ENCODE peak calls at places on chromosome 15, in four cellular contexts. M, V, L and N are unnamed samples.

GRCh38 chr15:57213783-57214366 is 162.4 kb upstream of the CGNL1 start:
- DNase-seq in M (peak; percentile 41), V (no peak), L (no peak), N (no peak)

GRCh38 chr15:100994597-100995446 is 75.7 kb downstream of the LRRK1 start:
- DNase-seq in M (no peak), V (no peak), L (no peak), N (no peak)

GRCh38 chr15:90126457-90127435 is 24.5 kb upstream of the IDH2 start:
- DNase-seq in M (no peak), V (no peak), L (no peak), N (peak; percentile 67)

GRCh38 chr15:73937313-73937695 is 11.0 kb downstream of the LOXL1 start:
- DNase-seq in M (no peak), V (no peak), L (no peak), N (no peak)

GRCh38 chr15:34514251-34514760 is 69.1 kb downstream of the GOLGA8B start:
- DNase-seq in M (no peak), V (no peak), L (no peak), N (peak; percentile 84)

GRCh38 chr15:63860161-63860954 is 26.6 kb upstream of the HERC1 start:
- DNase-seq in M (no peak), V (no peak), L (no peak), N (no peak)

GRCh38 chr15:93028632-93029612 is 60.1 kb downstream of the RGMA start:
- DNase-seq in M (no peak), V (peak; percentile 62), L (peak; percentile 67), N (peak; percentile 64)

GRCh38 chr15:42270551-42270950 is 2.5 kb upstream of the GANC start:
- DNase-seq in M (no peak), V (no peak), L (no peak), N (no peak)

GRCh38 chr15:56813995-56814394 is 80.7 kb upstream of the ZNF280D start:
- DNase-seq in M (no peak), V (no peak), L (no peak), N (no peak)

GRCh38 chr15:45910671-45911070 is 275.8 kb downstream of the SQOR start:
- DNase-seq in M (no peak), V (no peak), L (no peak), N (no peak)

GRCh38 chr15:44097552-44097951 is 97.5 kb downstream of the FRMD5 start:
- DNase-seq in M (no peak), V (no peak), L (no peak), N (no peak)

GRCh38 chr15:44102675-44103254 is 92.3 kb downstream of the FRMD5 start:
- DNase-seq in M (peak; percentile 17), V (peak; percentile 93), L (peak; percentile 100), N (no peak)

GRCh38 chr15:44099671-44100070 is 95.4 kb downstream of the FRMD5 start:
- DNase-seq in M (no peak), V (no peak), L (no peak), N (no peak)

GRCh38 chr15:44101286-44101685 is 93.8 kb downstream of the FRMD5 start:
- DNase-seq in M (no peak), V (no peak), L (no peak), N (no peak)

DNA sequence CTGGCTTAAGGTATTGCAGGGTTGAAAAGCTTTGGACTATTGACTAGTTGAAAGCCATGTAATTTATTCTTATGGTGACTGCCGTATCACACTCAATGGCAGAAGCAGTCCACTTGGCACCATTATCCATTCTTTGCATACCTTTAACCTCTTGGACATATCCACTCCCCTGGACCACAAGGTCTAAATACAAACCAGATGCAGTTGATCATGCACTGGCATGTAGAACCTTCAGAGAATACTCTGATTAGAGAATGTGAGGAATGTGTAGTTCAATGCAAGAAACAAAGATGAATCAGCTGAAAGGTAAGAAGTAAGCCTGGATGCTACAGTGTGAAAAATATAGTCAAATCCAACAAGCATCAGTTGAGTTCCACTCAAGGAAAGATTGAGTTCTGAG is 93.1 kb downstream of the FRMD5 start:
- DNase-seq in M (no peak), V (peak; percentile 48), L (peak; percentile 88), N (no peak)
- H3K4me3 ChIP-seq in M (no peak overlapping the region), V (no peak overlapping the region), L (no peak overlapping the region), N (no peak overlapping the region)

DNA sequence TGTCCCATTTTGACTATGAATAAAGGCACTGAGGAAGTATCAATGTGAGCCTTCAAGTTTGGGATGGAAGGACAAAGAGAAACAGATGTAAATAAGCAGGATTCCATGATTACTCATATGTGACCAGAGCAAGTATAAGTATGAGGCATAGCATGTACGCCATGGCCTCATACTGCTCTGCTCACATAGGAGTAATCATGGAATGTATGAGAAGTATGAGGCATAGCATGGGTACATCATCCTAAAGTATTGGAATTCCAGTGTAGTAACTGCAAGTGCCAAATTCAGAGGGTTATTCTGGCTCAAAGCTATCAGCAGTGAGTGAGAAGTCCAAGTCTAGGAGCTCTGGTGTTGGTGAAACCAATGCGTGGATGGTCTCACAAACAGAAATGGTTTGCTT is 81.2 kb upstream of the WDR72 start:
- DNase-seq in M (no peak), V (no peak), L (no peak), N (no peak)
- H3K4me3 ChIP-seq in M (no peak overlapping the region), V (no peak overlapping the region), L (no peak overlapping the region), N (no peak overlapping the region)

GRCh38 chr15:85009435-85009834 is 27.8 kb downstream of the PDE8A start:
- DNase-seq in M (no peak), V (no peak), L (no peak), N (no peak)

GRCh38 chr15:85010472-85011209 is 29.0 kb downstream of the PDE8A start:
- DNase-seq in M (no peak), V (no peak), L (no peak), N (peak; percentile 46)

GRCh38 chr15:85008474-85009260 is 27.0 kb downstream of the PDE8A start:
- DNase-seq in M (no peak), V (no peak), L (no peak), N (no peak)

GRCh38 chr15:85011210-85011571 is 29.5 kb downstream of the PDE8A start:
- DNase-seq in M (no peak), V (no peak), L (no peak), N (no peak)

DNA sequence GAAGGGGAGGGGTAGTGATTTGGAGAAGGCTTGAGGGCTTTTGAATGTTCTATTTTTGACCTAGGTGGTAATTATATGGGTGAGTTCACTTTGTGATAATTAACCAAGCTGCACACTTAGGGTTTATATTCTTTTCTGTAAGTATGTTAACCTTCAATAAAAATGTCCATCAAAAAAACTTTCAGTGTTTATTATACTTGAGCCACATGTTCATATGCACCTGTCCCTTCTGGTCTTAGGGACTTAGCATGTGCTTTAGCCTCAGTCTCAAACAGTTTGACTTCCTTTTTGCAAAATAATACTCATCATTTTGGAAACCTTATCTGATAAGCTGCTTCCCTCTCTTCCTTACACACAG is 28.4 kb downstream of the PDE8A start:
- DNase-seq in M (no peak), V (no peak), L (no peak), N (no peak)
- H3K4me3 ChIP-seq in M (no peak overlapping the region), V (no peak overlapping the region), L (no peak overlapping the region), N (no peak overlapping the region)

DNA sequence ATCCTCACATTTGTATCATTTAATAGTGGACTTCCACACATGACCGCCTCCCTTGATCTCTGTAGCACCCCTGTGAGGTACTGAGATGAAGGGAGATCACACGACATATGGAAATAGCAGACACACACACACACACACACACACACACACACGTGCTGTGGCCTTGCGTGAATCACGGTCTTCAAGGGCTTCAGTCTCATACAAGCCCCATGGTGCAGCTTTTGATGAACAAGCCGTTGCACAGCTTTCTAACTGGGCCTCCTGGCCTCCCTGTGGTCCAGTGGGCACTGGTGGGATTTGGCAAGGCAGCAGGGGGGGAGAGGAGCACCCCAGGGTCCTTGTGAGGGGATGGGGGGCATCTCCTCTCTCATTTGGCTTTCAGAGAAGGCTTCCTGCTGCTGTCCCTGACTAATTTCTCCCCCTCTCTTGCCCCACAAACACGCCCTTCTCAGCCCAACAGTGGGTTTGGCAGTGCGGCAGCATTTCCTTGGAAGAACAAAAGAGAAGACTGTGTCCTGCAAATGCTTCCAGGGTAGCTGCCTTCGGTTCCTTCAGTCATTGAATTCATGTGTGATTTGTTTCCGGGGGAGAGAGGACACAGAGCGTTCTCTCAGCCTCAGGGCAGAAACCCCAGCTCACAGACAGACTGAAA is 98.7 kb downstream of the SMAD6 start:
- DNase-seq in M (no peak), V (no peak), L (no peak), N (peak; percentile 22)
- H3K4me3 ChIP-seq in M (no peak overlapping the region), V (no peak overlapping the region), L (no peak overlapping the region), N (no peak overlapping the region)

GRCh38 chr15:77631790-77632551 is 741 bp downstream of the LINGO1 start:
- DNase-seq in M (no peak), V (no peak), L (no peak), N (peak; percentile 89)
- H3K4me3 ChIP-seq in M (peak overlapping the region; percentile 82), V (no peak overlapping the region), L (no peak overlapping the region), N (peak overlapping the region; percentile 58)